ENCODE peak calls at places on chromosome 9, in six cellular contexts. F, U, C, E, J and N are unnamed samples.

GRCh38 chr9:9395539-9395938 is 1217.3 kb downstream of the PTPRD start:
- DNase-seq in U (no peak), C (no peak), E (no peak), J (no peak), F (no peak), N (no peak)

GRCh38 chr9:347667-348292 is 133.1 kb downstream of the DOCK8 start:
- DNase-seq in C (peak), J (no peak), U (no peak), F (no peak), E (no peak), N (no peak)

GRCh38 chr9:136588663-136589464 is 43.0 kb upstream of the NOTCH1 start:
- DNase-seq in J (no peak), C (no peak), U (no peak), E (no peak), F (no peak), N (no peak)

GRCh38 chr9:35271637-35272036 is 109.8 kb downstream of the UNC13B start:
- DNase-seq in U (no peak), J (no peak), C (no peak), E (no peak), F (no peak), N (no peak)

GRCh38 chr9:124306098-124306735 is 48.5 kb downstream of the NEK6 start:
- DNase-seq in J (no peak), C (peak), F (no peak), E (no peak), U (no peak), N (no peak)

GRCh38 chr9:21443849-21444625 is 3.8 kb downstream of the IFNA1 start:
- DNase-seq in U (no peak), E (no peak), C (no peak), J (no peak), F (no peak), N (no peak)

GRCh38 chr9:93682155-93682968 is 106.0 kb downstream of the PHF2 start:
- DNase-seq in E (peak), U (no peak), C (peak), F (peak), J (peak), N (peak)

GRCh38 chr9:111983484-111983908 is 86.9 kb downstream of the UGCG start:
- DNase-seq in F (no peak), C (no peak), E (no peak), U (no peak), J (no peak), N (no peak)

GRCh38 chr9:2621678-2622360 is at the start of gene VLDLR:
- DNase-seq in J (peak), U (peak), F (no peak), E (peak), C (peak), N (no peak)

GRCh38 chr9:89593776-89594427 is 10.9 kb upstream of the GADD45G start:
- DNase-seq in J (peak), C (peak), E (peak), U (no peak), F (peak), N (peak)

GRCh38 chr9:127692071-127692470 is 14.7 kb upstream of the CFAP157 start:
- DNase-seq in J (no peak), F (no peak), E (no peak), C (no peak), U (no peak), N (no peak)